ENCODE peak calls at places on chromosomes 11 and 22, in five cellular contexts. U, M, P, T and H are unnamed samples.

GRCh38 chr11:8777907-8778767 is 95.5 kb downstream of the RPL27A start:
- DNase-seq in M (no peak), U (no peak), P (no peak), T (no peak), H (no peak)

GRCh38 chr11:9752091-9752490 is 88.2 kb downstream of the SWAP70 start:
- DNase-seq in P (no peak), T (no peak), U (peak; percentile 53), M (no peak), H (no peak)

GRCh38 chr11:69674267-69674885 is 777 bp downstream of the LTO1 start:
- DNase-seq in P (no peak), U (peak; percentile 58), M (no peak), T (no peak), H (no peak)

GRCh38 chr11:108754901-108755625 is 90.2 kb downstream of the DDX10 start:
- DNase-seq in U (peak; percentile 7), T (no peak), M (no peak), P (no peak), H (no peak)

GRCh38 chr11:62680825-62681240 is 2.0 kb upstream of the UBXN1 start:
- DNase-seq in M (peak; percentile 67), P (no peak), U (peak; percentile 81), T (no peak), H (no peak)

GRCh38 chr11:72347691-72348090 is 86.6 kb downstream of the CLPB start:
- DNase-seq in P (no peak), U (no peak), M (no peak), T (no peak), H (no peak)

GRCh38 chr11:107301886-107302285 is 155.7 kb downstream of the CWF19L2 start:
- DNase-seq in U (no peak), T (no peak), P (no peak), M (no peak), H (no peak)

GRCh38 chr11:72395993-72396392 is 38.3 kb downstream of the CLPB start:
- DNase-seq in P (no peak), U (no peak), T (no peak), M (no peak), H (no peak)

GRCh38 chr11:123202155-123202714 is 7.2 kb upstream of the CLMP start:
- DNase-seq in M (no peak), T (no peak), U (no peak), P (no peak), H (no peak)

GRCh38 chr11:25734592-25735211 is 597.2 kb upstream of the ANO3 start:
- DNase-seq in M (no peak), P (no peak), T (no peak), U (no peak), H (peak; percentile 5)

GRCh38 chr11:763073-763463 is 14.2 kb downstream of the GATD1 start:
- DNase-seq in T (no peak), M (no peak), P (no peak), U (peak; percentile 54), H (no peak)

GRCh38 chr11:34203377-34203801 is 98.0 kb downstream of the NAT10 start:
- DNase-seq in M (no peak), T (no peak), P (no peak), U (no peak), H (no peak)

GRCh38 chr11:37557990-37558389 is 960.0 kb upstream of the RAG2 start:
- DNase-seq in T (no peak), P (no peak), M (no peak), U (no peak), H (no peak)

GRCh38 chr22:50626314-50626855 is 1.6 kb downstream of the ARSA start:
- DNase-seq in P (no peak), T (no peak), M (no peak), U (no peak), H (no peak)

GRCh38 chr11:67264886-67265632 is 1.2 kb upstream of the GRK2 start:
- DNase-seq in T (no peak), M (no peak), P (no peak), U (no peak), H (no peak)

GRCh38 chr11:36258730-36259360 is 30.4 kb downstream of the COMMD9 start:
- DNase-seq in M (peak; percentile 36), U (peak; percentile 64), T (no peak), P (peak; percentile 36), H (peak; percentile 51)

GRCh38 chr22:24414523-24414922 is 12.9 kb upstream of the ADORA2A start:
- DNase-seq in P (no peak), U (no peak), T (no peak), M (no peak), H (no peak)

GRCh38 chr22:25786165-25786564 is 44.2 kb downstream of the MYO18B start:
- DNase-seq in P (no peak), T (no peak), U (no peak), M (no peak), H (no peak)

GRCh38 chr11:121535122-121535796 is 82.5 kb upstream of the SORL1-AS1 start:
- DNase-seq in U (no peak), P (no peak), M (no peak), T (no peak), H (no peak)

GRCh38 chr11:76576166-76576565 is 94.4 kb downstream of the LRRC32 start:
- DNase-seq in T (no peak), U (no peak), M (no peak), P (no peak), H (no peak)

GRCh38 chr11:134181707-134182106 is 42.1 kb downstream of the NCAPD3 start:
- DNase-seq in M (no peak), U (no peak), P (no peak), T (no peak), H (no peak)

GRCh38 chr11:61392991-61393595 is 706 bp downstream of the TMEM216 start:
- DNase-seq in M (no peak), P (no peak), U (peak; percentile 45), T (no peak), H (no peak)

GRCh38 chr11:101612481-101612880 is 28.7 kb upstream of the TRPC6 start:
- DNase-seq in T (no peak), P (no peak), M (no peak), U (no peak), H (no peak)

GRCh38 chr11:96333076-96333744 is 9.8 kb downstream of the MAML2 start:
- DNase-seq in T (no peak), P (no peak), M (no peak), U (no peak), H (no peak)

GRCh38 chr11:206002-206384 is 1.2 kb downstream of the BET1L start:
- DNase-seq in M (no peak), P (no peak), U (no peak), T (no peak), H (no peak)

GRCh38 chr11:111387318-111387863 is 8.3 kb upstream of the POU2AF1 start:
- DNase-seq in U (no peak), P (no peak), T (no peak), M (no peak), H (no peak)

GRCh38 chr22:44700456-44700855 is 1.5 kb upstream of the PRR5 start:
- DNase-seq in U (no peak), M (no peak), T (no peak), P (no peak), H (no peak)
- TF ChIP-seq ZNF274 in U (no peak), M (no peak), T (no peak), P (no peak), H (no peak)

DNA sequence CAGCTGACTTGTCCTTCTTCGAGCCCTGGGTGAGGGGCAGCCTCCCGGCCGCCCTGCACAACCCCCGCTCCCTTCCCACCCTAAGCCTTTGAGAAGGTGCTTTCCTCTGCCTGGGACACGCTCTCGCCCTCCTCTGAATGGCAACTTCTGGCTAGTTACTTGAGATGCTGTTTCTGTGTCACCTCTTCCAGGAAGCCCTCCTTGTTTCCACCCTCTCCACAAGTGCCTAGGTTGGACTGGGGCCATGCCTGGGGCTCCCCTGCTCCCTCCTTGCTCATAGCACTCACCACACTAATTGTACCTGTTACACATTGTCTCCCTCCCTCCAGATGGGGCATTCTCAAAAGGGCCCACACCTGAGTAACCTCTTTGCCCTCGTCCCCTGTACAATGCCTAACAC is 72.2 kb downstream of the SCUBE1 start:
- DNase-seq in T (no peak), U (no peak), M (no peak), P (no peak), H (no peak)
- H3K4me1 ChIP-seq in T (peaks cover 7% of the 10 kb centered on the region), U (peaks cover 6% of the 10 kb centered on the region), M (peaks cover 11% of the 10 kb centered on the region), P (peaks cover 9% of the 10 kb centered on the region), H (peaks cover 23% of the 10 kb centered on the region)

GRCh38 chr11:112977620-112978212 is 16.5 kb downstream of the NCAM1 start:
- DNase-seq in P (no peak), T (no peak), M (no peak), U (peak; percentile 3), H (no peak)
- TF ChIP-seq ZNF274 in P (no peak), T (no peak), M (no peak), U (no peak), H (no peak)

GRCh38 chr11:115869131-115869530 is 364.9 kb upstream of the CADM1 start:
- DNase-seq in P (no peak), T (no peak), M (no peak), U (no peak), H (no peak)
- H3K4me1 ChIP-seq in P (no peaks in the 10 kb centered on the region), T (peaks cover 42% of the 10 kb centered on the region), M (no peaks in the 10 kb centered on the region), U (no peaks in the 10 kb centered on the region), H (peaks cover 3% of the 10 kb centered on the region)

DNA sequence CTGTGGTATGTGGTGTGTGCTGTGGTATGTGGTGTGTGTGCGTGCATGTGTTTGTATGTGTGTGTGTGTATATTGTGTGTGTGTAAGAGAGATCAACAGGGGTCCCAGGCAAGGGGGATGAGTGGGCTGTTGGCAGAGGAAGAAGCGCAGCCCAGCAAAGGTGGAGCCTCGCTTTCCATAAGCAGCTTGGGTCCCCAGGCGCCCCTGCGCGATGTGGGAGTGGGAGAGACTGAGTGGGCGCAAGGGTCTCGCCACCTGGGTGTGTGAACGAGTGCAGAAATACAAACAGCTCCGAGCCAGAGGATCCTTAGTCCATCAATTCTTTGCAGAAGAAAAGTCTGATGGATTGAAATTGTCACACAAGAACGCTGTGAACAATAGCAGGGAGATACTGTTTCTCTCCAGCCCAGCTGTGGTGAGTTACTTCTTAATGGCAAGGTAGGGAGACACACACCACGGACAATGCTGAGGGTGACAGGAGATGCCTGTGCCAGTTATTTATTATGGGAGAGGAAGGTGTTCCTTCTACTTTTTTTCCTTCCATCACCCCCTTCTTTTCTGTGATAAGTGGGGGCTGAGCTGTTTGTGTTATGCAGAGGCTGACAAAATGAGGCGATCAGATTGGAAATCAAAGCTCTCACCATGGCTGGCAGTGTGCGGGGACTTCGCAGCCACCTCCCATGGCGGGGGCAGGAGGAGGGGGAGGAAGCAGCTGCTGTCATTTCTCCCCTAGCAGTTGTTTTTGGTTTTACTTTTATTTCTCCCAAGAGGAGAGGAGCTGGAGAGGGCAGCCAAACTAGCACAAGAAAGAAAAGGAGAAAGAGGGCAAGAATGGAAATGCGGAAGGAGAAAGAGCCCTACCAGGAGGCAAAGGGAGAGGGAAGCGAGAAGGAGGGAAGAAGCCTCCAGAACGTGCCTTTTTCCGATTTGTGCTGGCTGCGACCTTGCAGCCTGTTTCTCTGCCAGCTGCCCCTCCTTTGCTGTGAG is 755.7 kb downstream of the NTM start:
- DNase-seq in M (no peak), U (no peak), P (no peak), T (no peak), H (no peak)
- TF ChIP-seq ZNF274 in M (no peak), U (no peak), P (no peak), T (no peak), H (no peak)

GRCh38 chr11:44578279-44578678 is 12.8 kb downstream of the CD82 start:
- DNase-seq in T (no peak), M (no peak), P (no peak), U (no peak), H (no peak)
- H3K4me1 ChIP-seq in T (peaks cover 52% of the 10 kb centered on the region), M (no peaks in the 10 kb centered on the region), P (no peaks in the 10 kb centered on the region), U (peaks cover 15% of the 10 kb centered on the region), H (peaks cover 23% of the 10 kb centered on the region)